ENCODE peak calls at places on chromosome 1, in five cellular contexts. J is ovary, F is aorta, A is heart right ventricle, U is neural progenitor cell. D is an unnamed sample.

GRCh38 chr1:197725044-197725443 is 50.2 kb downstream of the DENND1B start:
- DNase-seq in J (no peak), F (no peak), A (no peak), U (peak; percentile 23), D (no peak)

GRCh38 chr1:7888248-7889010 is 35.6 kb upstream of the UTS2 start:
- DNase-seq in J (no peak), F (no peak), A (no peak), U (no peak), D (no peak)

GRCh38 chr1:43565600-43566360 is 35.1 kb downstream of the PTPRF start:
- DNase-seq in J (peak; percentile 81), F (peak; percentile 91), A (peak; percentile 53), U (peak; percentile 91), D (peak; percentile 59)

GRCh38 chr1:17874665-17875064 is 119.5 kb downstream of the ACTL8 start:
- DNase-seq in J (no peak), F (peak; percentile 43), A (no peak), U (peak; percentile 54), D (no peak)

GRCh38 chr1:74245168-74245753 is 10.1 kb downstream of the TNNI3K start:
- DNase-seq in J (no peak), F (no peak), A (no peak), U (peak; percentile 71), D (no peak)

GRCh38 chr1:27785763-27786162 is 12.7 kb downstream of the STX12 start:
- DNase-seq in J (no peak), F (no peak), A (no peak), U (peak; percentile 4), D (no peak)

GRCh38 chr1:195637474-195637873 is 970.8 kb downstream of the KCNT2 start:
- DNase-seq in J (no peak), F (no peak), A (no peak), U (no peak), D (no peak)

GRCh38 chr1:8211620-8212442 is 106.1 kb upstream of the SLC45A1 start:
- DNase-seq in J (no peak), F (peak; percentile 82), A (no peak), U (no peak), D (no peak)

GRCh38 chr1:240098534-240098933 is 6.9 kb downstream of the FMN2 start:
- DNase-seq in J (no peak), F (no peak), A (no peak), U (no peak), D (no peak)

DNA sequence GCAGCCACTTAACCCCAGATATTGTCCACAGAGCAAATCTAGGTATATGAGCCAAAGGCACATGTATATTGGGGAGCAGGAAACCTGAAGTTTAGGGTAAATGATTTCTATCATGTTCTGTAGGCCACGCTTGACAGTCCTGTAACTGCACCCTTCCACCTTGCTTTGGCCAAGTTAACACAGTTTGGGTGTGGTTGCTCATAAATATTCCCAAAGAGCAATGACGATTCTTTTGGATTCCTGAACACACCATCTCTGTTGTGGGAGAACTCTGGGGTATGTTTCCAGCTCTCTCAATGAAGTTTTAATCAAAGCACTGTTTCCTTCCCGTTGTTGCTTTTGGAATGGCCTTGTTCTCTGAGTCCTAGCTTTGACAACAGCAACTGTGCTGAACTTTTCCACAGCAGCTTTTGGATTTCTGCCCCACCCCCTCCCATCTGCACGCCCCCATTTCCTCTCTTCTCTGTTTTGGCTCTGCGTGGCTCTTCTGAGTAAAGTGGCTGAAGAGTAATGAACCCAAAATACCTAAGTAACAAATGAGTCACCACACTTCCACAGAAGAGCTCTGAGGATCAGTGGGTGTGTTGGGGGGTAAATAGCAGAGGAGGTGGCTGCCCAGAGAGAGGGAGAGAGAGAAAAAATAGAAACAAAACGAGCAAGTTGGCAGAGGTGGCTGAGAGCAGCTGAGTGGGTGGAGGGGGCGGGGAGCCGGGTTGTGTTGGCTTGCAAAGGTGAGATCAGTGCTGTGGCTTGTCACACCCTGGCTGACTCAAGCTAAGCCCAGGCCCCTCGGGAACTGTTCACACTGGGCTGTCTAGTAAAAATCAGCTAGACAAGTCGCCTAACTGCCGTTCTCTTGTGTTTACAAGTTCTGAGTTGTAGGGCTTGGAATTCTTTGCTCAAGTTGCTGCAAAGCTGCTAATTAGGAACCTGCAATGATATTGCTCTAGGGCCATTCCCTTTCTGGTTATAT is 26.9 kb upstream of the RAP1A start:
- DNase-seq in J (peak; percentile 77), F (peak; percentile 95), A (peak; percentile 91), U (peak; percentile 9), D (peak; percentile 90)
- H3K4me3 ChIP-seq in J (peak overlapping the region; percentile 7), F (no peak overlapping the region), A (no peak overlapping the region), U (no peak overlapping the region), D (no peak overlapping the region)

GRCh38 chr1:230291731-230292620 is 134.2 kb downstream of the PGBD5 start:
- DNase-seq in J (no peak), F (peak; percentile 57), A (no peak), U (peak; percentile 36), D (no peak)
- H3K4me1 ChIP-seq in J (no peaks in the 10 kb centered on the region), F (no peaks in the 10 kb centered on the region), A (no peaks in the 10 kb centered on the region), U (peaks cover 23% of the 10 kb centered on the region), D (no peaks in the 10 kb centered on the region)

DNA sequence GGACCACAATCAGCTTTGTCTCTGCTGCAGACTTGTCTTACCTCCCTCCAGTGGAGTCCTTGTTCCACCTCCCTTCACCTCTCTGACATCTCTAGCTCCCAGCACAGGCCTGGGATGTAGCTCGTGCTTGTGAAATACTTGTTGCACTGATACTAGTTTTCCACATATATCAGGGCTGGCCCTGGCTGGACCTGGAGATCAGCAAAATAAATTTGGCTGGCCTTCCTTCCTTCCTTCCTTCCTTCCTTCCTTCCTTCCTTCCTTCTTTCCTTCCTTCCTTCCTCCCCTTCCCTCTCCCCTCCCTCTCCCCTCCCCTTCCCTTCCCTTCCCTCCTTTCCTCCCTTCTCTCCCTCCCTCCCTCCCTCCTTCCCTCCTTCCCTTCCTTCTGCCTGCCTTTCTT is 196.5 kb downstream of the HIVEP3 start:
- DNase-seq in J (no peak), F (no peak), A (no peak), U (no peak), D (no peak)
- H3K4me3 ChIP-seq in J (no peak overlapping the region), F (no peak overlapping the region), A (no peak overlapping the region), U (no peak overlapping the region), D (no peak overlapping the region)

DNA sequence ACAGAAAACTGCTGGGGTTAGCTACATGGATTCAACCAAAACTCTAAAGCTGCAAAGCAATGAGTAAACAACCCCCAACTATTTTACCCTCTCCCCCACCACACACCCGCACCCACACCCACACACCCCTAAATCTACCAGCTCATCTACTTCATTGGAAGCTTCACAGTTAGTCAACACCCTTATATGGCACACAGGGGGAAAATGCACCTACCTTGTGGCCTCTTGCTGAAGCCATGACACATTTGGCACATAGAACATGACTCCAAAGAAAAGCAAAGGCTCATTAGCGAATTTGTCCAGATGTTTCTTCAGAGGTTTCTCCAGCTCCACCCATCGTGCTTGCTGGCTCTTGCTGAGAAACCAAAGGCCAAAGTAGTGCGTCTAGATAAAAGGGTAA is 99.8 kb downstream of the PTPN14 start:
- DNase-seq in J (no peak), F (no peak), A (no peak), U (no peak), D (no peak)
- H3K4me1 ChIP-seq in J (peaks cover 4% of the 10 kb centered on the region), F (peaks cover 2% of the 10 kb centered on the region), A (peaks cover 12% of the 10 kb centered on the region), U (peaks cover 30% of the 10 kb centered on the region), D (peaks cover 35% of the 10 kb centered on the region)

DNA sequence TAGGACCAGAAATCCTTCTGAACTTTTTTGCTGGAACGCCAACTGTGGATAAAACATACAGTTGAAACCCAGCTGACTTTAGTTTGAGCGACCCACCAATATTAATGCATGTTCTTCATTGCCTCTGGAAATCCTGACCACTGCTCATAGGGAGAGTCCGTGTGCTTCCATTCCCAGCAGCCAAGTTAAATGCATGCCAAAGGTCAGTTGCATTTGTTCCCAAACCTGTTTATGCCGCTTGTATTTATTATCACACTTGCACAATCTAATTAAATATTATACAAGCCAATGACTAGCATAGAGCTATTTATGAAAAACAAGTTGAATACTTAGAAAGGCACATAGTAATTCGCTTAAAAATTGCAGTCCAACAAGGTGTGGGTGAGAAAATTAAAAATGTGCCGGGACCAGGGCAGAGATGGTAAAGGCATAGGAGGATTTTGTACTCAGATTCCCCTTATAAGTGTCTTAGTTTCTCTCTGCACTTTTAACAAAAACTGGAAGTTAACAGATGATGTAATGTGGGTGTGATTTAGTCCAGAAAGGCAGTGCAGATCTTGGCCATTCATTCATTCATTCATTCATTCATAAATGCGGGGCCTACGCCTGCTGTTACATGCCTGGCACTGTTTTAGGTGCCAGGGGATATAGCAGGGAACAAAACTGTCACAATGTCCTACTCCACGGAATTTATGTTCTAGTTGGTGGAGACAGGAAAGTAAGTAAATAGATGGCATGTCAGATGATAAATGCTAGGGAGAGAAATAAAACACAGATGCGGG is 99.7 kb downstream of the PRDM2 start:
- DNase-seq in J (no peak), F (no peak), A (no peak), U (no peak), D (no peak)
- H3K4me3 ChIP-seq in J (no peak overlapping the region), F (no peak overlapping the region), A (no peak overlapping the region), U (no peak overlapping the region), D (no peak overlapping the region)

D was measured in heart left ventricle.